ENCODE peak calls at places on chromosomes 13 and 19, in six cellular contexts. M is NCI-H1092 treated with DMSO at 0.1 percent for 48 hours; G is GM10248; X is fibroblast of pulmonary artery; N is AML-193; Y is stimulated activated CD8-positive, alpha-beta memory T cell treated with anti-CD3 and anti-CD28 coated beads, Interleukin-4, amount 100 ng/mL, for 4 hours. B is an unnamed sample.

GRCh38 chr19:33722456-33723239 is 74.0 kb upstream of the KCTD15 start:
- DNase-seq in N (no peak), X (no peak), M (peak), Y (no peak), G (no peak), B (no peak)

GRCh38 chr19:49873834-49874233 is 3.3 kb downstream of the AKT1S1 start:
- DNase-seq in N (no peak), Y (no peak), M (no peak), G (no peak), X (no peak), B (no peak)

GRCh38 chr19:14561832-14562351 is 10.0 kb downstream of the NDUFB7 start:
- DNase-seq in G (peak), N (no peak), X (no peak), Y (no peak), M (peak), B (no peak)

GRCh38 chr19:46372901-46373572 is 26.1 kb downstream of the PPP5C start:
- DNase-seq in Y (no peak), M (no peak), X (peak), G (no peak), N (no peak), B (no peak)

GRCh38 chr19:55676384-55676783 is 1.4 kb downstream of the EPN1 start:
- DNase-seq in X (peak), N (no peak), Y (no peak), G (no peak), M (no peak), B (no peak)

GRCh38 chr19:10718205-10719196 is 622 bp downstream of the DNM2 start:
- DNase-seq in Y (no peak), M (peak), X (peak), N (no peak), G (peak), B (no peak)

GRCh38 chr13:112746044-112746443 is 56.2 kb downstream of the ATP11A start:
- DNase-seq in Y (no peak), M (no peak), X (no peak), G (no peak), N (no peak), B (no peak)

GRCh38 chr13:80871481-80871880 is 530.6 kb upstream of the SPRY2 start:
- DNase-seq in X (peak), N (no peak), M (no peak), G (no peak), Y (no peak), B (no peak)

GRCh38 chr19:57302020-57302465 is 18.2 kb upstream of the ZNF543 start:
- DNase-seq in M (no peak), X (peak), Y (no peak), N (no peak), G (no peak), B (no peak)

GRCh38 chr19:40627486-40628279 is 26.5 kb downstream of the LTBP4 start:
- DNase-seq in G (no peak), X (no peak), N (no peak), Y (no peak), M (no peak), B (no peak)

GRCh38 chr19:3073159-3073563 is 10.9 kb upstream of the TLE5 start:
- DNase-seq in N (no peak), X (peak), M (peak), G (no peak), Y (no peak), B (peak)

GRCh38 chr13:68170961-68171360 is 940.8 kb upstream of the PCDH9 start:
- DNase-seq in Y (no peak), N (no peak), G (no peak), M (no peak), X (no peak), B (no peak)

GRCh38 chr19:13208131-13208963 is 58.1 kb downstream of the IER2 start:
- DNase-seq in G (peak), X (peak), M (no peak), N (peak), Y (peak), B (no peak)

GRCh38 chr13:100274942-100275506 is 186.1 kb downstream of the PCCA start:
- DNase-seq in Y (no peak), N (peak), M (no peak), G (no peak), X (no peak), B (no peak)

GRCh38 chr19:50500753-50501151 is 10.2 kb downstream of the JOSD2 start:
- DNase-seq in Y (no peak), N (no peak), M (no peak), G (no peak), X (no peak), B (no peak)

GRCh38 chr13:60012503-60012902 is 151.2 kb downstream of the DIAPH3 start:
- DNase-seq in G (no peak), X (no peak), N (no peak), Y (no peak), M (no peak), B (no peak)

GRCh38 chr13:100707818-100708740 is 33.5 kb upstream of the TMTC4 start:
- DNase-seq in M (no peak), N (no peak), G (no peak), X (peak), Y (no peak), B (no peak)

GRCh38 chr13:63636231-63636993 is 2220.8 kb upstream of the PCDH20 start:
- DNase-seq in X (peak), Y (no peak), M (peak), G (no peak), N (no peak), B (no peak)

GRCh38 chr13:113946409-113947181 is 27.3 kb downstream of the C13orf46 start:
- DNase-seq in M (no peak), X (no peak), G (no peak), Y (no peak), N (no peak), B (no peak)